ENCODE peak calls at places on chromosomes 1 and 21, in nine cellular contexts. C, I, D, W, S, V, P, M and K are unnamed samples.

GRCh38 chr1:172746091-172746949 is 87.4 kb downstream of the FASLG start:
- DNase-seq in C (no peak), I (peak; percentile 55), D (peak; percentile 81), W (no peak), S (peak; percentile 85), V (no peak), P (no peak), M (peak; percentile 99), K (no peak)

GRCh38 chr1:179706339-179706941 is 36.7 kb upstream of the FAM163A start:
- DNase-seq in C (no peak), I (peak; percentile 63), D (peak; percentile 62), W (peak; percentile 73), S (peak; percentile 20), V (no peak), P (peak; percentile 56), M (peak; percentile 43), K (peak; percentile 55)

GRCh38 chr1:162709132-162709860 is 77.0 kb downstream of the DDR2 start:
- DNase-seq in C (no peak), I (no peak), D (no peak), W (no peak), S (no peak), V (no peak), P (no peak), M (no peak), K (no peak)

GRCh38 chr1:86594284-86594683 is 47.4 kb downstream of the CLCA4 start:
- DNase-seq in C (no peak), I (no peak), D (no peak), W (no peak), S (no peak), V (no peak), P (no peak), M (no peak), K (no peak)

GRCh38 chr1:203028067-203028783 is 1.9 kb downstream of the PPFIA4 start:
- DNase-seq in C (no peak), I (peak; percentile 39), D (no peak), W (no peak), S (no peak), V (no peak), P (no peak), M (no peak), K (peak; percentile 67)

GRCh38 chr21:29185172-29185571 is 54.7 kb downstream of the MAP3K7CL start:
- DNase-seq in C (no peak), I (no peak), D (no peak), W (no peak), S (no peak), V (no peak), P (no peak), M (no peak), K (no peak)

GRCh38 chr1:233448290-233448689 is 120.8 kb downstream of the MAP3K21 start:
- DNase-seq in C (no peak), I (no peak), D (no peak), W (no peak), S (no peak), V (no peak), P (peak; percentile 2), M (no peak), K (no peak)

GRCh38 chr1:181062800-181063428 is 25.6 kb upstream of the IER5 start:
- DNase-seq in C (no peak), I (peak; percentile 83), D (no peak), W (no peak), S (no peak), V (no peak), P (no peak), M (peak; percentile 59), K (no peak)

GRCh38 chr1:182845379-182845778 is 6.2 kb downstream of the DHX9 start:
- DNase-seq in C (no peak), I (no peak), D (no peak), W (no peak), S (no peak), V (no peak), P (no peak), M (no peak), K (no peak)

GRCh38 chr1:59750612-59751395 is 63.9 kb upstream of the HOOK1 start:
- DNase-seq in C (no peak), I (no peak), D (peak; percentile 55), W (no peak), S (peak; percentile 57), V (no peak), P (no peak), M (peak; percentile 78), K (peak; percentile 69)

GRCh38 chr1:178324003-178324402 is 172.8 kb downstream of the CLEC20A start:
- DNase-seq in C (no peak), I (no peak), D (no peak), W (no peak), S (no peak), V (no peak), P (no peak), M (no peak), K (no peak)

GRCh38 chr1:107213225-107213624 is 72.4 kb downstream of the NTNG1 start:
- DNase-seq in C (no peak), I (no peak), D (no peak), W (no peak), S (no peak), V (no peak), P (no peak), M (no peak), K (no peak)

GRCh38 chr1:228087771-228088251 is 5.3 kb downstream of the ARF1 start:
- DNase-seq in C (peak; percentile 43), I (no peak), D (peak; percentile 52), W (no peak), S (no peak), V (no peak), P (no peak), M (peak; percentile 89), K (peak; percentile 2)

GRCh38 chr1:3455630-3456448 is 1.4 kb downstream of the ARHGEF16 start:
- DNase-seq in C (no peak), I (no peak), D (no peak), W (no peak), S (no peak), V (no peak), P (no peak), M (no peak), K (no peak)

GRCh38 chr21:39803393-39803792 is 58.4 kb downstream of the IGSF5 start:
- DNase-seq in C (no peak), I (no peak), D (no peak), W (no peak), S (no peak), V (no peak), P (no peak), M (no peak), K (no peak)

GRCh38 chr1:198064181-198064580 is 92.6 kb upstream of the NEK7 start:
- DNase-seq in C (no peak), I (no peak), D (no peak), W (no peak), S (peak; percentile 48), V (no peak), P (no peak), M (peak; percentile 74), K (no peak)

GRCh38 chr1:27572679-27573426 is 31.1 kb downstream of the AHDC1 start:
- DNase-seq in C (no peak), I (no peak), D (no peak), W (no peak), S (no peak), V (no peak), P (peak; percentile 77), M (no peak), K (no peak)

GRCh38 chr1:41394918-41395598 is 33.8 kb downstream of the FOXO6 start:
- DNase-seq in C (no peak), I (no peak), D (no peak), W (no peak), S (no peak), V (peak; percentile 43), P (peak; percentile 20), M (no peak), K (peak; percentile 73)

GRCh38 chr1:109793089-109793485 is 29.4 kb upstream of the EPS8L3 start:
- DNase-seq in C (no peak), I (peak; percentile 23), D (no peak), W (no peak), S (no peak), V (no peak), P (no peak), M (no peak), K (no peak)

GRCh38 chr1:232207089-232207723 is 422.7 kb downstream of the SIPA1L2 start:
- DNase-seq in C (no peak), I (no peak), D (no peak), W (no peak), S (no peak), V (no peak), P (no peak), M (no peak), K (no peak)

GRCh38 chr21:25300632-25301031 is 306.6 kb downstream of the MRPL39 start:
- DNase-seq in C (no peak), I (no peak), D (no peak), W (no peak), S (no peak), V (no peak), P (no peak), M (no peak), K (no peak)

GRCh38 chr1:59237905-59238304 is 59.0 kb upstream of the FGGY start:
- DNase-seq in C (no peak), I (no peak), D (no peak), W (no peak), S (no peak), V (no peak), P (no peak), M (no peak), K (no peak)

GRCh38 chr1:207891148-207891547 is 19.8 kb downstream of the CD34 start:
- DNase-seq in C (no peak), I (no peak), D (no peak), W (no peak), S (no peak), V (no peak), P (peak; percentile 11), M (no peak), K (no peak)

GRCh38 chr1:21149862-21150432 is 26.8 kb downstream of the EIF4G3 start:
- DNase-seq in C (no peak), I (no peak), D (peak; percentile 76), W (no peak), S (peak; percentile 87), V (no peak), P (peak; percentile 62), M (peak; percentile 98), K (peak; percentile 59)